ENCODE peak calls at places on chromosomes 16 and 17, in four cellular contexts. E, D, A and Y are unnamed samples.

GRCh38 chr17:60330731-60331130 is 61.2 kb downstream of the USP32 start:
- DNase-seq in E (no peak), D (no peak), A (peak), Y (no peak)

GRCh38 chr16:51670527-51670926 is 519.5 kb upstream of the SALL1 start:
- DNase-seq in E (no peak), D (no peak), A (no peak), Y (no peak)

GRCh38 chr17:27538156-27538955 is 82.1 kb downstream of the KSR1 start:
- DNase-seq in E (no peak), D (no peak), A (no peak), Y (no peak)

GRCh38 chr16:14958970-14959369 is 15.9 kb upstream of the PDXDC1 start:
- DNase-seq in E (peak), D (no peak), A (no peak), Y (no peak)

GRCh38 chr17:8080208-8080798 is 7.2 kb downstream of the ALOX12B start:
- DNase-seq in E (no peak), D (no peak), A (no peak), Y (no peak)

GRCh38 chr16:77212736-77213541 is 13.7 kb downstream of the SYCE1L start:
- DNase-seq in E (no peak), D (no peak), A (peak), Y (peak)

GRCh38 chr17:10316986-10317834 is 55.6 kb downstream of the MYH13 start:
- DNase-seq in E (peak), D (no peak), A (peak), Y (peak)

GRCh38 chr17:9424071-9424640 is 151.5 kb downstream of the STX8 start:
- DNase-seq in E (no peak), D (no peak), A (no peak), Y (no peak)

GRCh38 chr17:6639651-6640535 is 618 bp downstream of the KIAA0753 start:
- DNase-seq in E (peak), D (no peak), A (peak), Y (peak)

GRCh38 chr17:565506-565905 is 149.1 kb downstream of the VPS53 start:
- DNase-seq in E (no peak), D (no peak), A (no peak), Y (no peak)

GRCh38 chr17:41972571-41973411 is 6.2 kb downstream of the CNP start:
- DNase-seq in E (no peak), D (no peak), A (no peak), Y (peak)

GRCh38 chr17:42760652-42761581 is at the start of gene RAMP2:
- DNase-seq in E (no peak), D (no peak), A (peak), Y (peak)

GRCh38 chr17:32777436-32777835 is 99.5 kb downstream of the MYO1D start:
- DNase-seq in E (no peak), D (no peak), A (peak), Y (no peak)

GRCh38 chr16:84156342-84156784 is 11.3 kb downstream of the DNAAF1 start:
- DNase-seq in E (peak), D (no peak), A (no peak), Y (no peak)

GRCh38 chr16:69926241-69926640 is 24.9 kb upstream of the CLEC18A start:
- DNase-seq in E (no peak), D (no peak), A (no peak), Y (no peak)

GRCh38 chr17:49473900-49474751 is 21.0 kb upstream of the NGFR start:
- DNase-seq in E (no peak), D (no peak), A (no peak), Y (no peak)

GRCh38 chr17:57388326-57388725 is 132.0 kb downstream of the MSI2 start:
- DNase-seq in E (no peak), D (no peak), A (no peak), Y (no peak)

GRCh38 chr17:14784997-14785696 is 480.0 kb downstream of the PMP22 start:
- DNase-seq in E (no peak), D (no peak), A (no peak), Y (no peak)

GRCh38 chr16:51880776-51881175 is 666.2 kb downstream of the TOX3 start:
- DNase-seq in E (peak), D (no peak), A (peak), Y (no peak)

GRCh38 chr16:3121843-3122467 is 9.6 kb downstream of the ZNF205 start:
- DNase-seq in E (no peak), D (no peak), A (no peak), Y (no peak)

GRCh38 chr17:17413821-17414220 is 63.0 kb upstream of the MED9 start:
- DNase-seq in E (no peak), D (no peak), A (no peak), Y (peak)

GRCh38 chr17:2776589-2777241 is 19.5 kb upstream of the RAP1GAP2 start:
- DNase-seq in E (no peak), D (no peak), A (no peak), Y (no peak)

GRCh38 chr17:37039269-37039668 is 90.5 kb downstream of the AATF start:
- DNase-seq in E (no peak), D (no peak), A (no peak), Y (no peak)

GRCh38 chr17:10198509-10199249 is at the start of gene GAS7:
- DNase-seq in E (no peak), D (no peak), A (peak), Y (peak)

GRCh38 chr17:82536220-82537201 is 17.0 kb downstream of the FOXK2 start:
- DNase-seq in E (peak), D (no peak), A (peak), Y (no peak)

GRCh38 chr17:39659286-39660010 is 5.7 kb upstream of the TCAP start:
- DNase-seq in E (no peak), D (no peak), A (no peak), Y (no peak)

GRCh38 chr16:22188595-22189442 is 17.3 kb upstream of the EEF2K start:
- DNase-seq in E (peak), D (peak), A (peak), Y (peak)

GRCh38 chr17:670286-670685 is 44.4 kb downstream of the VPS53 start:
- DNase-seq in E (no peak), D (no peak), A (no peak), Y (no peak)

GRCh38 chr17:15414502-15415348 is 52.7 kb downstream of the CDRT4 start:
- DNase-seq in E (no peak), D (no peak), A (no peak), Y (peak)

GRCh38 chr16:56547120-56547948 is 17.5 kb upstream of the MT4 start:
- DNase-seq in E (peak), D (no peak), A (no peak), Y (no peak)

GRCh38 chr17:76568771-76569170 is 16.9 kb downstream of the ST6GALNAC2 start:
- DNase-seq in E (no peak), D (no peak), A (no peak), Y (no peak)

GRCh38 chr17:81164464-81165245 is 652 bp upstream of the PVALEF start:
- DNase-seq in E (no peak), D (no peak), A (no peak), Y (no peak)

GRCh38 chr17:27332485-27333409 is 38.8 kb downstream of the WSB1 start:
- DNase-seq in E (peak), D (peak), A (peak), Y (peak)

GRCh38 chr16:69890891-69891282 is 60.2 kb upstream of the CLEC18A start:
- DNase-seq in E (no peak), D (no peak), A (no peak), Y (no peak)

GRCh38 chr17:20562587-20562986 is 16.9 kb upstream of the CDRT15L2 start:
- DNase-seq in E (no peak), D (no peak), A (no peak), Y (no peak)